ENCODE peak calls at places on chromosomes 13 and 19, in ten cellular contexts. B, C, I, E, R, D, L, V, P and T are unnamed samples.

GRCh38 chr13:26618726-26619125 is 61.2 kb downstream of the WASF3 start:
- DNase-seq in P (no peak), V (no peak), B (no peak), E (no peak), R (no peak), L (no peak), I (no peak), D (no peak), C (no peak), T (no peak)

GRCh38 chr19:17883627-17884413 is 12.1 kb downstream of the SLC5A5 start:
- DNase-seq in E (no peak), V (no peak), C (no peak), I (no peak), P (no peak), B (no peak), D (no peak), R (no peak), L (no peak), T (no peak)

GRCh38 chr13:28755546-28755870 is 36.7 kb upstream of the SLC46A3 start:
- DNase-seq in P (no peak), L (no peak), E (no peak), C (no peak), B (no peak), I (no peak), R (no peak), D (no peak), V (no peak), T (no peak)

GRCh38 chr13:52043675-52044074 is 19.2 kb downstream of the UTP14C start:
- DNase-seq in L (no peak), V (no peak), C (no peak), B (no peak), E (no peak), R (no peak), P (no peak), I (no peak), D (no peak), T (no peak)

GRCh38 chr13:27639186-27639585 is 17.5 kb downstream of the POLR1D start:
- DNase-seq in V (no peak), E (no peak), L (no peak), R (no peak), D (no peak), P (no peak), B (no peak), I (no peak), C (no peak), T (peak)

GRCh38 chr19:49983645-49984229 is 22.8 kb upstream of the SIGLEC11 start:
- DNase-seq in P (peak), D (peak), E (peak), V (peak), L (peak), C (peak), R (no peak), B (peak), I (peak), T (peak)

GRCh38 chr13:53015044-53015443 is 13.6 kb upstream of the OLFM4 start:
- DNase-seq in L (no peak), D (no peak), I (no peak), C (no peak), V (no peak), E (peak), P (no peak), R (no peak), B (no peak), T (no peak)

GRCh38 chr19:2983351-2984195 is 6.2 kb downstream of the TLE6 start:
- DNase-seq in I (peak), P (peak), V (peak), B (peak), R (no peak), L (peak), D (no peak), E (peak), C (peak), T (peak)

GRCh38 chr13:42864952-42865634 is 83.7 kb downstream of the FAM216B start:
- DNase-seq in I (no peak), R (no peak), C (no peak), B (no peak), V (no peak), E (no peak), P (no peak), D (no peak), L (no peak), T (no peak)

GRCh38 chr13:109336730-109337129 is 449.7 kb downstream of the IRS2 start:
- DNase-seq in D (peak), I (no peak), P (no peak), B (no peak), E (no peak), L (no peak), R (no peak), V (no peak), C (no peak), T (no peak)

GRCh38 chr13:50222569-50223332 is 207.5 kb downstream of the KCNRG start:
- DNase-seq in R (peak), V (no peak), B (peak), I (peak), D (no peak), E (peak), C (peak), P (peak), L (no peak), T (no peak)

GRCh38 chr13:30577381-30577780 is 40.3 kb upstream of the USPL1 start:
- DNase-seq in D (peak), P (no peak), V (no peak), L (no peak), B (peak), C (no peak), I (no peak), E (no peak), R (no peak), T (no peak)

GRCh38 chr13:35255241-35255640 is 221.2 kb downstream of the MAB21L1 start:
- DNase-seq in B (no peak), I (no peak), P (no peak), L (no peak), V (no peak), C (no peak), D (no peak), R (no peak), E (no peak), T (no peak)

GRCh38 chr13:111337206-111337605 is 16.8 kb downstream of the TEX29 start:
- DNase-seq in P (no peak), L (no peak), B (no peak), V (no peak), E (no peak), C (no peak), I (no peak), D (peak), R (no peak), T (no peak)

GRCh38 chr13:43054803-43055802 is 31.7 kb downstream of the DNAJC15 start:
- DNase-seq in R (no peak), B (no peak), L (peak), P (no peak), C (peak), E (peak), D (no peak), I (no peak), V (no peak), T (peak)

GRCh38 chr19:18697680-18698079 is 14.2 kb downstream of the CRTC1 start:
- DNase-seq in D (no peak), R (no peak), I (no peak), P (no peak), E (peak), B (peak), C (no peak), V (peak), L (no peak), T (no peak)